ENCODE peak calls at places on chromosomes 3 and 15, in four cellular contexts. One of them, this sample, is unnamed.

GRCh38 chr3:119700269-119700919 is 2.4 kb upstream of the CFAP91 start:
- DNase-seq in mucosa of gallbladder: no peak
- DNase-seq in ELF-1: no peak
- DNase-seq in activated CD8-positive, alpha-beta T cell treated with anti-CD3 and anti-CD28 coated beads, Interleukin-2, amount 10 ng/mL, durations not matched to agents 7 days and 5 days: peak; percentile 32
- DNase-seq in this sample: no peak

GRCh38 chr3:60609446-60609845 is 641.8 kb downstream of the FHIT start:
- DNase-seq in mucosa of gallbladder: no peak
- DNase-seq in ELF-1: peak; percentile 9
- DNase-seq in activated CD8-positive, alpha-beta T cell treated with anti-CD3 and anti-CD28 coated beads, Interleukin-2, amount 10 ng/mL, durations not matched to agents 7 days and 5 days: no peak
- DNase-seq in this sample: no peak

GRCh38 chr3:34001990-34002389 is 203.6 kb downstream of the PDCD6IP start:
- DNase-seq in mucosa of gallbladder: no peak
- DNase-seq in ELF-1: no peak
- DNase-seq in activated CD8-positive, alpha-beta T cell treated with anti-CD3 and anti-CD28 coated beads, Interleukin-2, amount 10 ng/mL, durations not matched to agents 7 days and 5 days: no peak
- DNase-seq in this sample: no peak

GRCh38 chr3:65483475-65483874 is 555.2 kb downstream of the MAGI1 start:
- DNase-seq in mucosa of gallbladder: peak; percentile 78
- DNase-seq in ELF-1: peak; percentile 48
- DNase-seq in activated CD8-positive, alpha-beta T cell treated with anti-CD3 and anti-CD28 coated beads, Interleukin-2, amount 10 ng/mL, durations not matched to agents 7 days and 5 days: no peak
- DNase-seq in this sample: peak; percentile 18

GRCh38 chr3:44988073-44988472 is 12.0 kb downstream of the EXOSC7 start:
- DNase-seq in mucosa of gallbladder: no peak
- DNase-seq in ELF-1: no peak
- DNase-seq in activated CD8-positive, alpha-beta T cell treated with anti-CD3 and anti-CD28 coated beads, Interleukin-2, amount 10 ng/mL, durations not matched to agents 7 days and 5 days: no peak
- DNase-seq in this sample: no peak

GRCh38 chr15:58510715-58511465 is 79.1 kb downstream of the LIPC start:
- DNase-seq in mucosa of gallbladder: no peak
- DNase-seq in ELF-1: no peak
- DNase-seq in activated CD8-positive, alpha-beta T cell treated with anti-CD3 and anti-CD28 coated beads, Interleukin-2, amount 10 ng/mL, durations not matched to agents 7 days and 5 days: no peak
- DNase-seq in this sample: no peak

GRCh38 chr3:116614795-116615362 is 94.7 kb upstream of the TUSC7 start:
- DNase-seq in mucosa of gallbladder: no peak
- DNase-seq in ELF-1: peak; percentile 3
- DNase-seq in activated CD8-positive, alpha-beta T cell treated with anti-CD3 and anti-CD28 coated beads, Interleukin-2, amount 10 ng/mL, durations not matched to agents 7 days and 5 days: no peak
- DNase-seq in this sample: no peak

GRCh38 chr15:31091531-31091930 is 10.0 kb downstream of the TRPM1 start:
- DNase-seq in mucosa of gallbladder: no peak
- DNase-seq in ELF-1: no peak
- DNase-seq in activated CD8-positive, alpha-beta T cell treated with anti-CD3 and anti-CD28 coated beads, Interleukin-2, amount 10 ng/mL, durations not matched to agents 7 days and 5 days: no peak
- DNase-seq in this sample: no peak

GRCh38 chr3:151169700-151170224 is 33.3 kb downstream of the GPR171 start:
- DNase-seq in mucosa of gallbladder: peak; percentile 41
- DNase-seq in ELF-1: no peak
- DNase-seq in activated CD8-positive, alpha-beta T cell treated with anti-CD3 and anti-CD28 coated beads, Interleukin-2, amount 10 ng/mL, durations not matched to agents 7 days and 5 days: peak; percentile 37
- DNase-seq in this sample: no peak

GRCh38 chr15:55796321-55796965 is 53.5 kb upstream of the PRTG start:
- DNase-seq in mucosa of gallbladder: no peak
- DNase-seq in ELF-1: no peak
- DNase-seq in activated CD8-positive, alpha-beta T cell treated with anti-CD3 and anti-CD28 coated beads, Interleukin-2, amount 10 ng/mL, durations not matched to agents 7 days and 5 days: no peak
- DNase-seq in this sample: no peak

GRCh38 chr3:71685686-71686085 is 39.5 kb downstream of the EIF4E3 start:
- DNase-seq in mucosa of gallbladder: no peak
- DNase-seq in ELF-1: no peak
- DNase-seq in activated CD8-positive, alpha-beta T cell treated with anti-CD3 and anti-CD28 coated beads, Interleukin-2, amount 10 ng/mL, durations not matched to agents 7 days and 5 days: no peak
- DNase-seq in this sample: no peak

This sample was measured in fibroblast of the conjunctiva.